ENCODE peak calls at places on chromosome 6, in six cellular contexts. E is cardiac muscle cell, M is fibroblast of mammary gland, L is gastrocnemius medialis, J is BE2C, K is neural progenitor cell. Q is an unnamed sample.

GRCh38 chr6:126385536-126385935 is 45.6 kb downstream of the CENPW start:
- DNase-seq in E (no peak), M (no peak), L (no peak), J (no peak), K (no peak), Q (no peak)

GRCh38 chr6:39228111-39228971 is 934 bp downstream of the KCNK5 start:
- DNase-seq in E (no peak), M (no peak), L (no peak), J (no peak), K (peak), Q (no peak)

GRCh38 chr6:45724511-45724910 is 291.1 kb downstream of the CLIC5 start:
- DNase-seq in E (peak), M (peak), L (no peak), J (no peak), K (no peak), Q (peak)

GRCh38 chr6:15399651-15400470 is 154.0 kb downstream of the JARID2 start:
- DNase-seq in E (peak), M (peak), L (peak), J (peak), K (peak), Q (peak)

GRCh38 chr6:138477913-138478539 is 21.3 kb downstream of the NHSL1 start:
- DNase-seq in E (no peak), M (no peak), L (no peak), J (no peak), K (no peak), Q (no peak)

GRCh38 chr6:143902827-143903226 is 38.6 kb downstream of the ZC2HC1B start:
- DNase-seq in E (no peak), M (no peak), L (no peak), J (no peak), K (no peak), Q (no peak)

GRCh38 chr6:4864534-4864933 is 88.3 kb downstream of the CDYL start:
- DNase-seq in E (no peak), M (no peak), L (no peak), J (no peak), K (no peak), Q (no peak)

GRCh38 chr6:140264451-140264850 is 890.0 kb upstream of the CITED2 start:
- DNase-seq in E (no peak), M (peak), L (no peak), J (no peak), K (no peak), Q (peak)

GRCh38 chr6:56947931-56948330 is 7.0 kb upstream of the BEND6 start:
- DNase-seq in E (no peak), M (no peak), L (no peak), J (no peak), K (no peak), Q (no peak)

GRCh38 chr6:37145443-37145842 is 24.5 kb upstream of the PIM1 start:
- DNase-seq in E (peak), M (peak), L (no peak), J (no peak), K (no peak), Q (no peak)

GRCh38 chr6:21791596-21791995 is 198.0 kb downstream of the SOX4 start:
- DNase-seq in E (peak), M (no peak), L (no peak), J (no peak), K (no peak), Q (no peak)

GRCh38 chr6:169620171-169621125 is 81.4 kb downstream of the WDR27 start:
- DNase-seq in E (peak), M (peak), L (no peak), J (no peak), K (no peak), Q (peak)

GRCh38 chr6:24910850-24911712 is 24.7 kb downstream of the RIPOR2 start:
- DNase-seq in E (peak), M (peak), L (peak), J (peak), K (peak), Q (peak)

GRCh38 chr6:158769696-158770446 is 49.3 kb downstream of the EZR start:
- DNase-seq in E (peak), M (no peak), L (no peak), J (no peak), K (no peak), Q (peak)

GRCh38 chr6:79466222-79466834 is 70.9 kb downstream of the LCA5 start:
- DNase-seq in E (peak), M (peak), L (no peak), J (no peak), K (peak), Q (peak)

GRCh38 chr6:31004285-31004684 is 6.0 kb upstream of the MUC22 start:
- DNase-seq in E (no peak), M (no peak), L (no peak), J (no peak), K (no peak), Q (no peak)

GRCh38 chr6:136640132-136640915 is 90.1 kb upstream of the MAP7 start:
- DNase-seq in E (peak), M (peak), L (peak), J (no peak), K (no peak), Q (peak)

GRCh38 chr6:158815379-158815724 is 3.8 kb downstream of the EZR start:
- DNase-seq in E (no peak), M (no peak), L (no peak), J (no peak), K (no peak), Q (no peak)

GRCh38 chr6:107928984-107929383 is 29.0 kb downstream of the SEC63 start:
- DNase-seq in E (no peak), M (no peak), L (no peak), J (no peak), K (no peak), Q (no peak)

GRCh38 chr6:6966569-6966968 is 141.2 kb upstream of the RREB1 start:
- DNase-seq in E (no peak), M (no peak), L (no peak), J (no peak), K (no peak), Q (no peak)

DNA sequence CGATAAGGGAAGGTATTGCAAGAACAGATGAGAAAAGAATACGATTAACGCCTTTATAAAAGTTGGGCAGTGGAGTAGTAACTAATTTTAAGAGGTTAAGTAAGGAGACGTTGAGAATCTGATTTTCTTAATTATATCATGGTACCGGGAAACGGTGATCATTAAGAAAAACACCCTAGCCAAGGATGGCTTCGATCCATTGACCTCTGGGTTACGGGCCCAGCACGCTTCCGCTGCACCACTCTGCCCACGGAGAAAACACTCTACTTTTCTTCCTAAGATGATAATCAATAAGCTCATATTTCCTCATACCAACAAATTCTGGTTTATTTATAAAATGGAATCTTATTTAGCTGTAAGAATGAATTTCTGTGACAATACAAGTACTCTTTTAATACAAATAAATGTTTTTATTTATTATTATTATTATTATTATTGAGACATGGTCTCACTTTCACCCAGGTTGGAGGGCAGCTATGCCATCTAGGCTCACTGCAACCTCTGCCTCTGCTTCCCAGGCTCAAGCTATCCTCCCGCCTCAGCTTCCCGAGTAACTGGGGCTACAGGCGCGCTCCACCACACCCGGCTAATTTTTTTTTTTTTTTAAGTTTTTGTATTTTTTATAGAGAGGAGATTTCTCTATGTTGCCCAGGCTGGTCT is 8.3 kb downstream of the POM121L2 start:
- DNase-seq in E (no peak), M (peak), L (no peak), J (no peak), K (no peak), Q (peak)
- H3K4me3 ChIP-seq in E (no peak), M (no peak), L (no peak), J (peak), K (no peak), Q (no peak)

GRCh38 chr6:43053545-43054205 is at the start of gene CUL7:
- DNase-seq in E (peak), M (peak), L (peak), J (peak), K (peak), Q (peak)

GRCh38 chr6:43055966-43056365 is 2.3 kb upstream of the CUL7 start:
- DNase-seq in E (no peak), M (no peak), L (no peak), J (no peak), K (no peak), Q (no peak)

GRCh38 chr6:43052225-43052841 is 1.3 kb downstream of the CUL7 start:
- DNase-seq in E (no peak), M (no peak), L (no peak), J (no peak), K (no peak), Q (no peak)

GRCh38 chr6:43052842-43053544 is 658 bp downstream of the CUL7 start:
- DNase-seq in E (peak), M (no peak), L (no peak), J (peak), K (no peak), Q (peak)

DNA sequence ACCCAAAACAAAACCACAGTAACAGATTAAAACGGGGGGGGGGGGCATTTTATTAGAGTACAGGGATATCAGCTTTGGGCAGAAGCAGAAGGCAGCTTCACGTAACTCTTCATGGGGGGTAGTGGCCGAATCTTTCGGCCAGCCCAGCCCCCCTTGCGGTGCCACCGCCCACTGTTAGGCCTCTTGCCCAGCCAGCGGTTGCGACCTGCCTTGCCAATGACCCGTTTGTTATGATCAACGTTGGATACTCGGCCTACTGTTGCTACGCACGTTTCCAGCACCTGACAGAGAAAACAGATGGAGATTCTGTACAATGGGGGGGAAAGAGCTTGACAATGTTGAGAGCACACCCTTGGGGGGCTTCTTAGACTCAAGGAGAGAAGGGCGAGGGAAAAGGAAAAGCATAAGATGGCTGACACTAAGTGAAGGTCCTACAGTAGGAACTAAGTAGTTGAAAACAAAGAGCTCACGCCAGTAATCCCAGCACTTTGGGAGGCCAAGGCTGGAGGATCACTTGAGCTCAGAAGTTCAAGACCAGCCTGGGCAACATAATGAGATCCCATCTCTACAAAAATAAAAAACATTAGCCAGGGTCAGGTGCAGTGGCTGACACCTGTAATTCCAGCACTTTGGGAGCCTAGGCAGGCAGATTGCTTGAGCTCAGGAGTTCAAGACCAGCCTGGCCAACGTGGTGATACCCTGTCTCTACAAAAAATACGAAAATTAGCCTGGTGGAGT is 724 bp upstream of the CUL7 start:
- DNase-seq in E (no peak), M (peak), L (no peak), J (no peak), K (no peak), Q (no peak)
- H3K4me3 ChIP-seq in E (peak), M (peak), L (peak), J (peak), K (peak), Q (peak)

DNA sequence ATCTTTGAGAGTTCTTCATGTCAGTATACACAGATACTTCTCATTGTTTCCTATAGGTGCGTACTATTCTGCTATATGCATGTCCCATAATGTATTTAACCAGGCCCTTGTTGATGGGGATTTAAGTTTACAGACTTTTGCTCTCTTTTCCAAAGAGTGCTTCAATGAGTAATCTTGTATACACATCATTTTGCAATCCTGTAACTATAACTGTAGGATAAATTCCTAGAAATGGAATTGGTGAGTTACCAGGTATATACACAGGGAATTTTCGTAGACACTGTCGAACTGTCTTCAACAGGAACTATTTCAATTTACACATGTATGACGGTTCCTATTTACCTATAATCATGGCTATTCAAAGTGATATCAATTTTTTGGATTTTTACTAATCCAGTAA is 15.2 kb upstream of the SNRPC start:
- DNase-seq in E (no peak), M (no peak), L (no peak), J (no peak), K (no peak), Q (no peak)
- H3K4me3 ChIP-seq in E (no peak), M (no peak), L (no peak), J (no peak), K (no peak), Q (no peak)

DNA sequence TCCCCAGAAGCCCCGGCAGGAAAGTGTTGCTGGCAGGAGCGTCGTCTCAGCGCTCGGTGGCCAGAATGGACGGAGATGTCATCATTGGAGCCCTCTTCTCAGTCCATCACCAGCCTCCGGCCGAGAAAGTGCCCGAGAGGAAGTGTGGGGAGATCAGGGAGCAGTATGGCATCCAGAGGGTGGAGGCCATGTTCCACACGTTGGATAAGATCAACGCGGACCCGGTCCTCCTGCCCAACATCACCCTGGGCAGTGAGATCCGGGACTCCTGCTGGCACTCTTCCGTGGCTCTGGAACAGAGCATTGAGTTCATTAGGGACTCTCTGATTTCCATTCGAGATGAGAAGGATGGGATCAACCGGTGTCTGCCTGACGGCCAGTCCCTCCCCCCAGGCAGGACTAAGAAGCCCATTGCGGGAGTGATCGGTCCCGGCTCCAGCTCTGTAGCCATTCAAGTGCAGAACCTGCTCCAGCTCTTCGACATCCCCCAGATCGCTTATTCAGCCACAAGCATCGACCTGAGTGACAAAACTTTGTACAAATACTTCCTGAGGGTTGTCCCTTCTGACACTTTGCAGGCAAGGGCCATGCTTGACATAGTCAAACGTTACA is 817 bp downstream of the GRM1 start:
- DNase-seq in E (no peak), M (no peak), L (no peak), J (no peak), K (no peak), Q (no peak)
- H3K4me3 ChIP-seq in E (no peak), M (no peak), L (no peak), J (no peak), K (peak), Q (no peak)

GRCh38 chr6:33081098-33081824 is 5.5 kb downstream of the HLA-DPB1 start:
- DNase-seq in E (no peak), M (no peak), L (no peak), J (no peak), K (peak), Q (no peak)
- H3K4me3 ChIP-seq in E (peak), M (peak), L (peak), J (no peak), K (peak), Q (peak)

DNA sequence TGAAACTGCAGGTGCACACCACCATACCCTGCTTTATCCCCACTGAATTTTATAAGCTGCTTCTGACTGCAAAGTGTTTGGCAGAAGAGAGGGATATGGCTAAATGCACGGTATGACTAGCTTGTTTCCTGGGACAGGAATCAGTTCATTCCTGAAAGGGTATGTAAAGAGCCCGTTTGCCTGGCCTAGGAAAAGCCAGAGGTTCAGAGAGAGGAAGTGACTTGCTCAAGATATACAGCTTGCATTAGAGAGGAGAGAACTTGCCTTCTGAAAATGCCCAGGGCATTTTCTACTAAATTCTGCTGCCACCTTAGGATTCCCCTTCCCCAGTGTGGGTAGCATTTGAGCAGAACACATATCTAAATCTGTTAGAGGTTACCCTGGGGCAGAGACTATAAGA is 683 bp upstream of the GCNT2 start:
- DNase-seq in E (peak), M (no peak), L (no peak), J (no peak), K (no peak), Q (peak)
- H3K4me3 ChIP-seq in E (peak), M (no peak), L (no peak), J (no peak), K (peak), Q (no peak)

GRCh38 chr6:129644567-129645015 is 65.4 kb downstream of the ARHGAP18 start:
- DNase-seq in E (peak), M (peak), L (no peak), J (no peak), K (no peak), Q (peak)

GRCh38 chr6:129646140-129646569 is 63.8 kb downstream of the ARHGAP18 start:
- DNase-seq in E (no peak), M (no peak), L (no peak), J (no peak), K (no peak), Q (no peak)

GRCh38 chr6:129645371-129646139 is 64.4 kb downstream of the ARHGAP18 start:
- DNase-seq in E (peak), M (peak), L (no peak), J (no peak), K (no peak), Q (peak)

GRCh38 chr6:129647044-129647443 is 62.9 kb downstream of the ARHGAP18 start:
- DNase-seq in E (no peak), M (no peak), L (no peak), J (no peak), K (no peak), Q (no peak)

GRCh38 chr6:129646617-129647016 is 63.4 kb downstream of the ARHGAP18 start:
- DNase-seq in E (peak), M (peak), L (no peak), J (no peak), K (no peak), Q (peak)
- H3K4me3 ChIP-seq in E (no peak), M (no peak), L (no peak), J (no peak), K (no peak), Q (no peak)

DNA sequence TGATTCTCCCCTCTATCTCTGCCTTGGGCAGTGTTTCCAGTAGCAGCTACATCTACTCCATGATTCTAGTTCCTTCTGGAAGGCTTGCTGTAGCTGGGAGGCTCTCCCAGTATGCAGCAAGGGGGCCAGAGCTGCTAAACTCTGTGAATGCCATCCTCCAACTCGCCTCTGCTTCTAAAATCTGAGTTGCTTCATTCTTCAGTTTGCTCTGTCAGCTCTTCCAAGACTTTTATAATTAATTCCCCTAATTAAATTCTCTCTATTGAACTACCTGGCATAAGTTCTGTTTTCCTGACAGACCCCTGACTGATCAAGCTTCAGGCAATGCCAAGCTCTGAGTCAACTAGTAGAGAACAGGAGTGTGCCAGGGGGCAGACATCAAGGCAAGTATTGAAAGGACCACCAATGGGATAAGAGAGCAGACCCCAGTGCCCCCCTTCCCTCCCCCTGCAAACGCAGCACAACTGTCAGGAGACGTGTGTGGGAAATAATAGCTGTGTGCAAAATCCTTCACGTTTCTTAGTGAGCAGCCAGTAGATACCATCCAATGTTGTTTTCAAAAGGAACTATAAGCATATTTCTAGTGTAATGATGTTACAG is 109.3 kb upstream of the TAB2 start:
- DNase-seq in E (no peak), M (no peak), L (no peak), J (no peak), K (no peak), Q (no peak)
- H3K4me3 ChIP-seq in E (no peak), M (no peak), L (no peak), J (no peak), K (no peak), Q (no peak)

Q was measured in cardiac fibroblast.